ENCODE peak calls at places on chromosomes 2 and 18, in five cellular contexts. C, J, S, R and V are unnamed samples. For H3K4me1, the result is how much of the 10 kb centered on the place peaks cover.

GRCh38 chr2:232522014-232522854 is 2.0 kb downstream of the PRSS56 start:
- DNase-seq in C (peak), J (peak), S (no peak), R (peak), V (peak)

GRCh38 chr2:18200771-18201170 is 322.3 kb downstream of the KCNS3 start:
- DNase-seq in C (no peak), J (no peak), S (no peak), R (no peak), V (no peak)

GRCh38 chr2:2823061-2823753 is 492.1 kb upstream of the MYT1L start:
- DNase-seq in C (no peak), J (no peak), S (no peak), R (no peak), V (no peak)

GRCh38 chr2:71460595-71461303 is 7.4 kb downstream of the DYSF start:
- DNase-seq in C (no peak), J (no peak), S (no peak), R (no peak), V (peak)

GRCh38 chr2:221501210-221501882 is 70.8 kb downstream of the EPHA4 start:
- DNase-seq in C (no peak), J (no peak), S (no peak), R (no peak), V (no peak)

GRCh38 chr18:48949606-48950535 is 894 bp downstream of the SMAD7 start:
- DNase-seq in C (peak), J (peak), S (no peak), R (peak), V (no peak)

GRCh38 chr18:45325791-45326190 is 289.5 kb upstream of the SLC14A2 start:
- DNase-seq in C (no peak), J (no peak), S (no peak), R (no peak), V (no peak)

GRCh38 chr2:47561906-47562305 is 158.9 kb downstream of the MSH2 start:
- DNase-seq in C (no peak), J (no peak), S (no peak), R (no peak), V (no peak)

GRCh38 chr2:29629495-29629894 is 291.9 kb downstream of the ALK start:
- DNase-seq in C (no peak), J (no peak), S (no peak), R (no peak), V (no peak)

GRCh38 chr2:111676423-111676822 is 207.6 kb downstream of the ANAPC1 start:
- DNase-seq in C (peak), J (no peak), S (no peak), R (no peak), V (no peak)

GRCh38 chr2:23622466-23622865 is 237.5 kb downstream of the KLHL29 start:
- DNase-seq in C (no peak), J (no peak), S (no peak), R (no peak), V (no peak)

GRCh38 chr2:228675042-228675441 is 493.6 kb upstream of the SPHKAP start:
- DNase-seq in C (no peak), J (no peak), S (no peak), R (no peak), V (no peak)

GRCh38 chr2:238882083-238882755 is 34.3 kb downstream of the TWIST2 start:
- DNase-seq in C (no peak), J (no peak), S (no peak), R (no peak), V (no peak)

GRCh38 chr2:213149332-213149875 is 2.0 kb downstream of the IKZF2 start:
- DNase-seq in C (no peak), J (no peak), S (no peak), R (no peak), V (no peak)

DNA sequence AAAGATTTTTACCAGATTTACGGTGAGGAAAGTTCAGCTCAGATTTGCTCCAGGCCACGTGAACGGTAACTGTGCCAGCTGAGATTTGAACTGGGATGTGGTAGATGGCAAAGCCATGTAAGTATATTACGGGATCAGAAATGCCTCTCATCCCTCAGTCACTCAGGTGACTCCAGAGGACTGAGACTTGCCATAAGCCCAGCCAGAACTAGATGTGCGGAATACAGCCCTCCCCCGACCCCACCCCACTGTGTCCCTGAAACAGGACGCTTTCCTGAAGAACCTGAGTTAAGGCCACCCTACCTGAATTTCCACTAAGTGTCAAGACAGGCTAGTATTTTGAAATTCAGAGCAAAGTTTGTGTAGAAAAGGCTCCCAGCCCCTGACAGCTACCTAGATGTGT is 1.3 kb upstream of the FHL2 start:
- DNase-seq in C (no peak), J (no peak), S (no peak), R (peak), V (no peak)
- H3K4me1 ChIP-seq in C (under half), J (under half), S (under half), R (under half), V (under half)

GRCh38 chr18:777021-777420 is 35.0 kb downstream of the YES1 start:
- DNase-seq in C (no peak), J (no peak), S (no peak), R (no peak), V (no peak)

GRCh38 chr18:770583-770961 is 41.5 kb downstream of the YES1 start:
- DNase-seq in C (no peak), J (no peak), S (no peak), R (no peak), V (no peak)

GRCh38 chr18:778194-779007 is 33.6 kb downstream of the YES1 start:
- DNase-seq in C (no peak), J (no peak), S (no peak), R (no peak), V (no peak)

GRCh38 chr18:773980-774624 is 37.9 kb downstream of the YES1 start:
- DNase-seq in C (no peak), J (no peak), S (no peak), R (no peak), V (no peak)

GRCh38 chr18:774811-775210 is 37.2 kb downstream of the YES1 start:
- DNase-seq in C (no peak), J (no peak), S (no peak), R (peak), V (no peak)
- H3K27ac ChIP-seq in C (no peak), J (no peak), S (no peak), R (no peak), V (no peak)

GRCh38 chr2:67342394-67342793 is 54.7 kb upstream of the ETAA1 start:
- DNase-seq in C (no peak), J (no peak), S (no peak), R (no peak), V (no peak)
- H3K4me3 ChIP-seq in C (no peak), J (no peak), S (no peak), R (no peak), V (no peak)

GRCh38 chr2:188276255-188276654 is 15.4 kb upstream of the GULP1 start:
- DNase-seq in C (no peak), J (no peak), S (no peak), R (no peak), V (no peak)
- H3K4me1 ChIP-seq in C (under half), J (under half), S (under half), R (under half), V (under half)

GRCh38 chr2:65788556-65788955 is 356.2 kb upstream of the SPRED2 start:
- DNase-seq in C (no peak), J (no peak), S (no peak), R (no peak), V (no peak)
- H3K27ac ChIP-seq in C (no peak), J (no peak), S (no peak), R (no peak), V (no peak)

DNA sequence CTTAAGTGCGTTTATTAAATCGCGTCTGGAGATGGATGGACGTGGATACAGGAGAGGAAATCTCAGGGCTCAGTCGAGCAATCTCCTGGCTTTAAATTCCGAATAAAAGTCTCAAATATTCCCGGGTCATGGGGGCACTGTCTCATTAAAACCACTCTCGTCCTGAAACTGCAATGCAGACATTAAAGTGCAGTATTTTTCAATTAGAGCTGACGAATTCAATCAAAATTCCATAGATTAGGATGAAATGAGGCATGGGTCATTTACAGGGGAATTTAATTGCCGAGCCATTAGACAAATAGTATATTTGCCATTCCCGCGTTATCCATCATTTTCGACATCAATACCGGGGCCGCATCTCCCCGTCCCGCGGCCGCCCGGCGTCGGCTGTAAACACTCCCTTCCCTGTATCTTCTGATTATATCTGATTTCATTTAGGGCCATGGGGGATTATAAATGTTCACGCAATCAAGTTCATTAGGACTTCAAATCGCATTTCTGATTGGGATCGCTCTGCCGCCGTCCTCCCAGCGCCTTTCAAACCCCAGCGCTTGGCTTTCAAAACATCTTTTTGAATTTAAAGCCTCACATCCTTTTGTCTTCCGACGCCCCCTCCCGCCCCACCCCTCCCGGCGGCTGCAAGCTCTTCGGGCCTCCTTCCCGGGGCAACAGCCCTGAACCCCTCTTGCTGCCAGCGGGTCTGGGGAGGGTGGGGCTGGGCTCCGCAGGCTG is 10.9 kb upstream of the GBX2 start:
- DNase-seq in C (no peak), J (no peak), S (no peak), R (no peak), V (no peak)
- H3K4me3 ChIP-seq in C (no peak), J (no peak), S (peak), R (no peak), V (no peak)